ENCODE peak calls at places on chromosomes 7 and 10, in eight cellular contexts. H is stomach, B is cardiac muscle cell, O is PC-3, K is mucosa of descending colon, L is upper lobe of left lung, Q is hepatocyte, Z is heart right ventricle. P is an unnamed sample.

GRCh38 chr7:6628045-6628444 is 9.1 kb upstream of the ZNF316 start:
- DNase-seq in O (no peak), L (no peak), H (no peak), B (no peak), Z (no peak), K (no peak), Q (no peak), P (no peak)

GRCh38 chr10:81145975-81146374 is 608.3 kb downstream of the SH2D4B start:
- DNase-seq in Q (no peak), K (no peak), L (no peak), B (no peak), O (no peak), Z (no peak), H (no peak), P (no peak)

GRCh38 chr7:8283968-8284367 is 22.0 kb upstream of the ICA1 start:
- DNase-seq in L (no peak), Z (peak; percentile 73), H (no peak), B (no peak), K (no peak), O (no peak), Q (no peak), P (no peak)

GRCh38 chr7:100476903-100477870 is 1.8 kb downstream of the TSC22D4 start:
- DNase-seq in Q (no peak), L (peak; percentile 55), H (no peak), K (peak; percentile 75), Z (peak; percentile 50), O (no peak), B (no peak), P (no peak)

GRCh38 chr7:30281263-30281662 is 3.1 kb upstream of the ZNRF2 start:
- DNase-seq in K (no peak), B (no peak), Q (no peak), L (no peak), Z (no peak), O (no peak), H (no peak), P (no peak)

GRCh38 chr7:139701908-139702307 is 75.9 kb downstream of the HIPK2 start:
- DNase-seq in H (peak; percentile 30), O (no peak), K (no peak), Z (no peak), B (no peak), L (no peak), Q (no peak), P (no peak)

GRCh38 chr7:27245798-27246691 is 3.4 kb downstream of the EVX1 start:
- DNase-seq in K (peak; percentile 67), B (no peak), Q (no peak), H (no peak), O (no peak), Z (no peak), L (no peak), P (no peak)

GRCh38 chr7:139758388-139758787 is 19.4 kb downstream of the HIPK2 start:
- DNase-seq in B (no peak), O (no peak), L (no peak), Z (no peak), H (no peak), Q (no peak), K (peak; percentile 67), P (no peak)

GRCh38 chr7:142697270-142697669 is 52.0 kb upstream of the PRSS1 start:
- DNase-seq in Q (no peak), H (no peak), B (no peak), O (no peak), Z (no peak), L (no peak), K (no peak), P (no peak)

GRCh38 chr10:110686037-110686436 is 41.9 kb downstream of the RBM20 start:
- DNase-seq in B (no peak), O (no peak), Q (no peak), Z (no peak), K (no peak), L (no peak), H (no peak), P (no peak)

GRCh38 chr7:139737221-139738100 is 40.3 kb downstream of the HIPK2 start:
- DNase-seq in Z (no peak), Q (no peak), L (no peak), K (no peak), B (no peak), O (no peak), H (no peak), P (no peak)

GRCh38 chr10:105956550-105956949 is 1208.0 kb downstream of the SORCS1 start:
- DNase-seq in Z (no peak), H (no peak), O (no peak), K (no peak), B (no peak), L (no peak), Q (no peak), P (no peak)

GRCh38 chr10:5526691-5527331 is 2.0 kb downstream of the CALML3 start:
- DNase-seq in H (peak; percentile 13), K (peak; percentile 20), Q (no peak), Z (no peak), B (no peak), L (peak; percentile 9), O (no peak), P (no peak)

GRCh38 chr7:148699772-148700629 is 1.3 kb downstream of the CUL1 start:
- DNase-seq in O (peak; percentile 51), B (peak; percentile 61), L (no peak), Q (peak; percentile 23), H (no peak), K (no peak), Z (no peak), P (no peak)

GRCh38 chr7:148699024-148699771 is 495 bp downstream of the CUL1 start:
- DNase-seq in H (peak; percentile 57), B (peak; percentile 73), Z (peak; percentile 42), Q (peak; percentile 81), K (peak; percentile 72), L (peak; percentile 44), O (peak; percentile 45), P (no peak)

GRCh38 chr7:148700693-148701092 is 2.0 kb downstream of the CUL1 start:
- DNase-seq in H (no peak), B (peak; percentile 46), O (peak; percentile 25), K (no peak), L (peak; percentile 57), Z (peak; percentile 17), Q (peak; percentile 56), P (no peak)

GRCh38 chr7:148702876-148703670 is 4.4 kb downstream of the CUL1 start:
- DNase-seq in K (no peak), H (no peak), O (no peak), B (peak; percentile 21), Z (no peak), Q (no peak), L (no peak), P (no peak)

GRCh38 chr7:148701414-148701813 is 2.7 kb downstream of the CUL1 start:
- DNase-seq in O (no peak), Z (no peak), K (no peak), L (no peak), B (peak; percentile 30), Q (no peak), H (no peak), P (no peak)
- H3K4me1 ChIP-seq in O (peaks cover 38% of the 10 kb centered on the region), Z (peaks cover 73% of the 10 kb centered on the region), K (peaks cover 32% of the 10 kb centered on the region), L (peaks cover 59% of the 10 kb centered on the region), B (peaks cover 41% of the 10 kb centered on the region), Q (peaks cover 39% of the 10 kb centered on the region), H (peaks cover 80% of the 10 kb centered on the region), P (peaks cover 5% of the 10 kb centered on the region)

DNA sequence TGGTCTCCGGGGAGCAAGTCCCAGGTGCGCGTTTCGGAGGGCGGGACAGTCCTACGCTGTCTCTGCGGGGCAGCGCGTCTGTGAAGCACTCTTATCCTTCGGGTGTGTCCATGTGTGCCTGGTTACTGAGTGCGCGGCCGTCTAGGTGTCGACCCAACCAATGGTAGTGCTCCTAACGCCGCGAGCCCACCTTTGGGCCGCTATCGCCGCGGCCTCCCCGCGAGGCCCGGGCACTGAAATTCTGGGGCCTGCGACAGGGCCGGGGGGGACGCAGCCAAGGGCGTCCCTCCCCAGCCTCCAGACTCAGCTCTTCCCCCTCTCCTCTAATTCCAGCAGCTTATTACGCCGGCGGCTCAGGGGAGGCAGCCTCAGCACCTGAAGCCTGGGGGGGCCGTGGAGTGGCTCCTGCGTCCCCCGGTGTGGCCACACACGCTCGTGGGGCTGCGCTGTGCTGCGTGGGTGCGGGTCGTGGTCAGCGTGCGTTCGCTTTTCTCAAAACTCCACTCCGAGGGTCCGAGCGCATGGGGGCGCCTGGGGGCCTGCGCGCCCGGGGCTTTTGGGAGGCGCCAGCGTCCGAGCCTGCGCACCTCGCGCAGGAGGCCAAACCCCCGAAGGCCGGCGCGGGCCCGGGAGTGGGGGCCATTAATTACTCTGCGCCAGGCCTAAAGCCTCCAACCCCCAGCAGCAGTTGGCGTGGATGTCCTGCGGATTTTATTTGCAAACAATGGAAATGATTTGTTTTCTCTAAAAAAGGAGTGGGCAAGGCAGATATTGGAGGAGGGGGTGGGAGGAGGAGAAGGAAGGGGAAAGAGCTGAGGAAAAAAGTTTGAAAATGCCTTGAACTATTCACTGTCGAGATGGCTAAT is 3.0 kb upstream of the ZNF503 start:
- DNase-seq in B (no peak), Z (peak; percentile 11), O (peak; percentile 85), L (peak; percentile 89), H (peak; percentile 56), K (peak; percentile 78), Q (peak; percentile 75), P (no peak)
- H3K4me3 ChIP-seq in B (peak overlapping the region; percentile 97), Z (peak overlapping the region; percentile 91), O (peak overlapping the region; percentile 79), L (peak overlapping the region; percentile 39), H (peak overlapping the region; percentile 98), K (no peak overlapping the region), Q (peak overlapping the region; percentile 68), P (peak overlapping the region; percentile 14)

GRCh38 chr10:93475227-93475626 is 6.9 kb downstream of the MYOF start:
- DNase-seq in K (no peak), L (no peak), O (peak; percentile 38), Q (no peak), B (no peak), Z (no peak), H (no peak), P (no peak)

GRCh38 chr10:93475871-93476270 is 6.3 kb downstream of the MYOF start:
- DNase-seq in Z (no peak), O (peak; percentile 94), Q (no peak), L (no peak), H (no peak), B (no peak), K (no peak), P (no peak)

GRCh38 chr10:93471110-93471651 is 11.0 kb downstream of the MYOF start:
- DNase-seq in L (no peak), H (no peak), K (no peak), O (peak; percentile 94), Z (no peak), Q (peak; percentile 80), B (peak; percentile 91), P (no peak)

GRCh38 chr10:93473804-93474472 is 8.2 kb downstream of the MYOF start:
- DNase-seq in K (no peak), Z (no peak), H (no peak), Q (no peak), O (no peak), L (no peak), B (no peak), P (no peak)

DNA sequence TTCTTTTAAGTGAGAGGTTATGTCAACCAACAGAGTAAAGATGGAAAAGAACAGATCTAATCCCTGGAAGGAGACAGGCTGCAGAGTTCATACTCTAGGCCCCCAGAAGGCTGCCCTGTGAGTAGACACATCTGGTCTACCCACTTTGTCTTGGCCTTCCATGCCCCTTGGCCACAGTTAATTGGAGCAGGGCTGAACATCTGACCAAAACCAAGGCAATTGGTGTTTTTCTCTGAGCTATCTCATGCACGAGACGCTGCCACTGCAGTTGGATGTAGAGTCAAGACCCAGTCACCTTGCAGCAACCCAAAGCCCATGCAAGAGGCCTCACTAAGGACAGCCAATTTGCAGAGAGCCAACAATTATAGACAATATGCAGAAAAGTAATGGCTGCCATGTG is 9.0 kb downstream of the MYOF start:
- DNase-seq in Z (no peak), L (no peak), O (no peak), K (no peak), H (no peak), Q (no peak), B (no peak), P (no peak)
- H3K4me1 ChIP-seq in Z (peaks cover 71% of the 10 kb centered on the region), L (peaks cover 41% of the 10 kb centered on the region), O (peaks cover 87% of the 10 kb centered on the region), K (peaks cover 43% of the 10 kb centered on the region), H (peaks cover 67% of the 10 kb centered on the region), Q (peaks cover 6% of the 10 kb centered on the region), B (peaks cover 3% of the 10 kb centered on the region), P (no peaks in the 10 kb centered on the region)

GRCh38 chr10:101828734-101829551 is 10.7 kb upstream of the OGA start:
- DNase-seq in Q (no peak), O (no peak), H (no peak), L (no peak), B (peak; percentile 36), K (peak; percentile 62), Z (no peak), P (no peak)
- H3K4me3 ChIP-seq in Q (no peak overlapping the region), O (no peak overlapping the region), H (peak overlapping the region; percentile 51), L (no peak overlapping the region), B (peak overlapping the region; percentile 8), K (no peak overlapping the region), Z (no peak overlapping the region), P (peak overlapping the region; percentile 8)

P was measured in iPS DF 6.9.